ENCODE peak calls at places on chromosomes 12 and 14, in nine cellular contexts. N is COR-L47; Z is neuronal stem cell; V is stimulated activated CD4-positive, alpha-beta T cell treated with anti-CD3 and anti-CD28 coated beads, Interleukin-2, amount 100 ng/mL, for 24 hours; A is HEK293T; C is NCI-H1417; O is foreskin fibroblast; U is cardiac fibroblast; E is left cardiac atrium. I is an unnamed sample.

GRCh38 chr12:87661770-87662402 is 367.3 kb downstream of the C12orf50 start:
- DNase-seq in E (no peak), V (no peak), O (no peak), U (no peak), A (no peak), C (peak), N (peak), Z (no peak), I (no peak)

GRCh38 chr14:102504302-102504950 is 5.2 kb downstream of the ANKRD9 start:
- DNase-seq in A (no peak), C (no peak), O (no peak), E (no peak), U (no peak), Z (no peak), N (no peak), V (no peak), I (no peak)

GRCh38 chr12:72570601-72571000 is 298.4 kb downstream of the TRHDE start:
- DNase-seq in E (no peak), C (peak), Z (no peak), O (no peak), V (no peak), A (peak), N (peak), U (no peak), I (peak)

GRCh38 chr12:1122803-1123202 is 131.8 kb downstream of the ERC1 start:
- DNase-seq in Z (no peak), A (no peak), E (no peak), C (no peak), V (no peak), O (no peak), U (no peak), N (no peak), I (no peak)

GRCh38 chr12:11978985-11979384 is 91.8 kb upstream of the BCL2L14 start:
- DNase-seq in Z (no peak), U (peak), O (peak), C (no peak), A (no peak), V (no peak), E (no peak), N (no peak), I (no peak)

GRCh38 chr12:57296291-57296690 is 45.3 kb upstream of the STAC3 start:
- DNase-seq in N (no peak), Z (no peak), V (no peak), C (no peak), O (peak), E (no peak), U (no peak), A (no peak), I (no peak)

GRCh38 chr12:109461049-109461845 is 15.9 kb downstream of the KCTD10 start:
- DNase-seq in C (no peak), Z (no peak), V (no peak), O (peak), A (no peak), E (peak), N (no peak), U (peak), I (peak)

GRCh38 chr12:47909839-47910465 is 5.2 kb upstream of the VDR start:
- DNase-seq in U (peak), N (no peak), A (no peak), E (no peak), Z (no peak), O (no peak), V (peak), C (no peak), I (no peak)

GRCh38 chr14:33401326-33401725 is 462.6 kb downstream of the NPAS3 start:
- DNase-seq in O (peak), Z (no peak), E (no peak), N (no peak), V (no peak), A (no peak), C (no peak), U (peak), I (no peak)

GRCh38 chr14:78071016-78071549 is 99.1 kb upstream of the NRXN3 start:
- DNase-seq in E (no peak), V (no peak), A (no peak), O (no peak), U (no peak), Z (no peak), N (no peak), C (no peak), I (no peak)

GRCh38 chr12:46371718-46372130 is 849 bp downstream of the SLC38A2 start:
- DNase-seq in N (peak), C (peak), E (peak), U (peak), O (peak), V (no peak), A (peak), Z (no peak), I (peak)

I was measured in A549.